ENCODE peak calls at places on chromosomes 1 and 21, in eight cellular contexts. O, M, D, X, R, U, H and J are unnamed samples.

GRCh38 chr1:7422966-7423365 is 348.1 kb upstream of the VAMP3 start:
- DNase-seq in D (no peak), X (no peak), U (no peak), R (no peak), H (no peak), O (peak; percentile 3), M (peak; percentile 42), J (no peak)

GRCh38 chr1:237610157-237610556 is 280.6 kb downstream of the ZP4 start:
- DNase-seq in U (no peak), O (no peak), M (no peak), X (no peak), D (no peak), H (no peak), R (no peak), J (no peak)

GRCh38 chr1:45820797-45821196 is 17.4 kb downstream of the MAST2 start:
- DNase-seq in H (no peak), O (no peak), M (no peak), X (no peak), D (no peak), U (no peak), R (peak; percentile 51), J (no peak)

GRCh38 chr1:79376106-79376505 is 369.6 kb upstream of the ADGRL4 start:
- DNase-seq in M (no peak), R (peak; percentile 12), H (no peak), D (no peak), O (no peak), X (no peak), U (no peak), J (no peak)

GRCh38 chr1:26020390-26020789 is 1.2 kb upstream of the EXTL1 start:
- DNase-seq in H (no peak), U (peak; percentile 27), O (no peak), R (peak; percentile 57), D (peak; percentile 62), X (no peak), M (no peak), J (no peak)

GRCh38 chr1:163094182-163094581 is 25.0 kb downstream of the RGS4 start:
- DNase-seq in U (no peak), H (no peak), R (no peak), X (no peak), D (peak; percentile 25), O (no peak), M (no peak), J (no peak)

GRCh38 chr1:107057197-107058133 is 991 bp downstream of the PRMT6 start:
- DNase-seq in R (peak; percentile 61), X (no peak), M (peak; percentile 77), U (peak; percentile 52), H (peak; percentile 51), O (peak; percentile 58), D (peak; percentile 81), J (peak; percentile 49)

GRCh38 chr1:198825254-198825653 is 186.4 kb downstream of the PTPRC start:
- DNase-seq in O (no peak), R (no peak), X (no peak), U (no peak), D (no peak), M (no peak), H (no peak), J (no peak)

GRCh38 chr1:115252585-115252984 is 85.5 kb downstream of the NGF start:
- DNase-seq in D (no peak), O (no peak), X (no peak), M (no peak), H (no peak), U (no peak), R (no peak), J (no peak)

GRCh38 chr21:21688877-21689276 is 690.7 kb downstream of the NCAM2 start:
- DNase-seq in D (peak; percentile 57), U (no peak), H (no peak), M (no peak), O (peak; percentile 61), R (peak; percentile 62), X (no peak), J (no peak)

GRCh38 chr1:167722152-167722869 is 529 bp downstream of the MPZL1 start:
- DNase-seq in U (peak; percentile 68), O (peak; percentile 54), X (no peak), M (peak; percentile 70), H (peak; percentile 59), D (peak; percentile 62), R (peak; percentile 29), J (no peak)

GRCh38 chr21:35093514-35093913 is 44.4 kb upstream of the RUNX1 start:
- DNase-seq in D (no peak), H (no peak), M (no peak), R (no peak), U (no peak), X (no peak), O (no peak), J (no peak)

GRCh38 chr1:84758968-84759491 is 68.8 kb upstream of the SSX2IP start:
- DNase-seq in O (no peak), R (peak; percentile 41), H (no peak), D (peak; percentile 55), X (no peak), U (no peak), M (peak; percentile 69), J (no peak)

GRCh38 chr1:84756455-84757082 is 66.3 kb upstream of the SSX2IP start:
- DNase-seq in D (peak; percentile 18), M (no peak), O (no peak), X (no peak), U (no peak), H (no peak), R (no peak), J (no peak)

GRCh38 chr1:84757301-84757700 is 67.0 kb upstream of the SSX2IP start:
- DNase-seq in H (no peak), X (no peak), D (no peak), U (no peak), R (no peak), O (no peak), M (no peak), J (no peak)

GRCh38 chr1:84762664-84763063 is 72.4 kb upstream of the SSX2IP start:
- DNase-seq in D (no peak), R (peak; percentile 69), X (no peak), U (no peak), H (no peak), O (no peak), M (no peak), J (no peak)

DNA sequence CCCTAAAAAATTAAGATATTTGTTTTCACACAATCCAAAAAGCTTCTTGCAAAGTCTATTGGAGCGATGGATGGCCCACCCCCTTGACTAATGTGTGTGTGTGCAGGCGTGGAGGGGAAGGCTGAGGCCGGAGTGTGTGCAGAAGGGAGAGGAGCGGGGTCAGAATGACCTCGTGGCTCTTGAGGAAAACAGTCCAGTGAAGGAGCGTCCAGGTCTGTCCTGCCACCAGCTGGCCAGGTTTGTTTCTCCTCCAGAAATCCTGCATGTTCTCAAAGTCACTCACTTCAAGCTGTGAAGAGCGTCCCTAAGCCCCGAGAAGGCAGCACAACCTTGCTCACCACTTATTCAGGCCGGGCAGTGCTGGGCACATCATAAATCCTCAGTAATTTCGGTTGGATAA is 69.5 kb upstream of the SSX2IP start:
- DNase-seq in X (no peak), O (no peak), M (no peak), U (no peak), D (no peak), H (no peak), R (no peak), J (no peak)
- TF ChIP-seq CTCF in X (no peak), O (no peak), M (no peak), U (no peak), D (no peak), H (no peak), R (no peak), J (no peak)

GRCh38 chr1:160370561-160371345 is 3.9 kb downstream of the NHLH1 start:
- DNase-seq in U (no peak), D (no peak), H (no peak), X (no peak), M (no peak), R (no peak), O (no peak), J (no peak)
- TF ChIP-seq CTCF in U (no peak), D (no peak), H (no peak), X (no peak), M (no peak), R (no peak), O (no peak), J (no peak)

GRCh38 chr1:36148821-36149236 is 457 bp downstream of the TRAPPC3 start:
- DNase-seq in X (no peak), O (no peak), U (no peak), R (no peak), H (no peak), M (no peak), D (no peak), J (no peak)

GRCh38 chr1:36142121-36142520 is 7.2 kb downstream of the TRAPPC3 start:
- DNase-seq in R (no peak), D (no peak), O (no peak), X (no peak), M (no peak), U (no peak), H (no peak), J (no peak)

GRCh38 chr1:36139521-36139920 is 9.8 kb downstream of the TRAPPC3 start:
- DNase-seq in M (no peak), O (no peak), R (no peak), H (no peak), U (no peak), X (no peak), D (no peak), J (no peak)

GRCh38 chr1:36144413-36144812 is 4.9 kb downstream of the TRAPPC3 start:
- DNase-seq in X (no peak), U (no peak), H (no peak), O (no peak), D (no peak), M (no peak), R (no peak), J (no peak)

GRCh38 chr1:36143424-36143823 is 5.9 kb downstream of the TRAPPC3 start:
- DNase-seq in R (no peak), X (no peak), H (no peak), M (no peak), D (no peak), U (no peak), O (no peak), J (peak; percentile 62)
- TF ChIP-seq CTCF in R (no peak), X (no peak), H (no peak), M (no peak), D (no peak), U (no peak), O (no peak), J (no peak)

GRCh38 chr1:68384321-68384813 is 65.4 kb downstream of the RPE65 start:
- DNase-seq in M (no peak), R (peak; percentile 98), U (peak; percentile 98), H (peak; percentile 67), X (no peak), O (no peak), D (peak; percentile 98), J (no peak)
- TF ChIP-seq CTCF in M (no peak), R (peak; percentile 44), U (peak; percentile 47), H (no peak), X (peak; percentile 46), O (no peak), D (peak; percentile 41), J (no peak)